ENCODE peak calls at places on chromosomes 13 and 19, in five cellular contexts. Y is fibroblast of lung, H is OCI-LY7, K is GM23338, B is IMR-90. U is an unnamed sample. For H3K4me1, the result is how much of the 10 kb centered on the place peaks cover.

GRCh38 chr13:50104493-50104892 is 89.2 kb downstream of the KCNRG start:
- DNase-seq in H (no peak), K (peak), B (peak), Y (peak), U (no peak)

GRCh38 chr19:35430382-35431146 is 17.5 kb upstream of the FFAR2 start:
- DNase-seq in B (no peak), H (no peak), Y (no peak), K (no peak), U (no peak)

GRCh38 chr13:43285891-43286602 is 262.7 kb downstream of the DNAJC15 start:
- DNase-seq in Y (peak), B (peak), K (no peak), H (no peak), U (no peak)

GRCh38 chr13:27283906-27284523 is 13.4 kb downstream of the RASL11A start:
- DNase-seq in K (no peak), B (no peak), Y (no peak), H (peak), U (no peak)

GRCh38 chr13:114142640-114143490 is 10.4 kb upstream of the RASA3 start:
- DNase-seq in H (peak), B (peak), K (no peak), Y (no peak), U (no peak)

GRCh38 chr13:48412100-48412556 is 785 bp downstream of the LPAR6 start:
- DNase-seq in Y (peak), K (peak), B (peak), H (no peak), U (no peak)

GRCh38 chr13:113980489-113981064 is 6.7 kb upstream of the C13orf46 start:
- DNase-seq in K (no peak), B (no peak), Y (no peak), H (no peak), U (no peak)

GRCh38 chr19:58332697-58333096 is 5.9 kb downstream of the ZSCAN22 start:
- DNase-seq in H (no peak), Y (no peak), B (no peak), K (no peak), U (no peak)

GRCh38 chr19:6424190-6424938 is at the start of gene KHSRP:
- DNase-seq in B (no peak), H (peak), Y (no peak), K (peak), U (no peak)

GRCh38 chr19:1026189-1027019 is at the start of gene CNN2:
- DNase-seq in Y (peak), K (peak), B (peak), H (peak), U (peak)

DNA sequence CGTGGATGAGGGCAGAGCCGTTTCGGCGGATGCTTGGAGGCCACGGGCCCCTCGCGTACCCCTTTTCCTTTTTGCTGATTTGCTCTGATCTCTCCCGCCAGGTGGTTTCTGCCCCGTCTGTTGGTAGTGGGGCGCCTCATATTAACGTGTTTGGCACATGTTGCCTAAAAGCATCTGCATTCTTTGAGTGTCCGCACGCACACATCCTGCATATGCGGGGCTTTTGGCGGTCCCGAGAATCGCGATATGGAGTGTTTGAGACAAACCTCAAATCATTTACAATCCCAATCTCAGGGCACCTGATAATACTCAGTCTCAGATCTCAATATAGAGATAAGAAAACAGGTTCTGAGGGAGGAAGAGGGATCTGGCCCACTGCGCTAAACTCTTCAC is 809 bp downstream of the U2AF2 start:
- DNase-seq in K (no peak), Y (no peak), B (no peak), H (no peak), U (no peak)
- H2AFZ ChIP-seq in K (no peak), Y (no peak), B (peak), H (no peak), U (peak)

DNA sequence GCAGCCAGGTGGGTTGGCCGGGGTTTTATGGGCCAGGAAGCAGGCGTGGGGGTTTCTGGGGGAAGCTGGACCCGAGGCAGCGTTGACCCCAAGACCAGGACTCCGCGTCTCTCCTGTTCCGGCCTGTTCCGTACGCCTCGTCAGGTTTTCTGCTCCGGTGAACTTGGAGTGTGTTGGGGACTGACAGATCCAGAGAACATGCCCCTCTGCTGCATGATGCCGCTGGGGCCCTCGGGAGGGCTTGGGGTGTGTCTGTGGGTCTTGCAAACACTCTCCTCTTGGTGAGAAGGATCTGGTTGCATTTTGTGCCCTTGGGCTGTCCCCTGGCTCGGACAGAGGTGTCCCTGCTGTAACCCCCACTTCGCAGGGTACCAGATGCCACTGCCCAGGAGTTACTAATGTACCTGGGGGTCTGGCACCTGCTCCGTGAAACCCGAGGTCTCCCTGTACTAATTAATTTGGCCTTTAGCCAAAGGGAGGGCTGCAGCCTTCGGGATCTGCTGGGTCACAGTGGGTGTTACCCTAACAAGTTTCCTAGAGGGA is 15.6 kb downstream of the KDM4B start:
- DNase-seq in K (no peak), B (no peak), Y (no peak), H (no peak), U (no peak)
- H3K4me1 ChIP-seq in K (under half), B (under half), Y (under half), H (under half), U (under half)

GRCh38 chr13:77362166-77362565 is 35.3 kb upstream of the MYCBP2 start:
- DNase-seq in B (no peak), H (no peak), K (no peak), Y (no peak), U (no peak)
- H2AFZ ChIP-seq in B (no peak), H (no peak), K (no peak), Y (no peak), U (no peak)

DNA sequence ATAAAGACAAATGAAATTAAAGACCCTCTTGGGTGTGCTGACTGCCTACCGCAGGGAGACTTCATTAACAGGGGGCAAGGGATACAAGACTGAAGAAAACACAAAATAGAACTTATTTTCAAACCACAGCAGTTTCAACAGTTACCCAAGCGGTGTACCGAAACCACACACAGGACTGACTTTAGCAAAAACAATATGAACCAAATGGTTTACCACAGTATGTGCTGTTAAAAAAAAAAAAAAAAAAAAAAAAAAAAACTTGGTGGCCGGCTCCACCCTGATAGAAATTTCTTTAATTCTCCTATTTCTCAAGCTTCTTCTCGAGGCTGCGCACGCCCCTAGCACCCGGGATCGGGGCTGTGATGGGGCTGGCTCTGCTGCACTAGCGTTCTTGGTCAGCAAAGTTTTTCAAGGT is 42.6 kb downstream of the KLF2 start:
- DNase-seq in K (no peak), B (no peak), Y (no peak), H (peak), U (no peak)
- H3K4me1 ChIP-seq in K (under half), B (under half), Y (under half), H (half or more), U (under half)

DNA sequence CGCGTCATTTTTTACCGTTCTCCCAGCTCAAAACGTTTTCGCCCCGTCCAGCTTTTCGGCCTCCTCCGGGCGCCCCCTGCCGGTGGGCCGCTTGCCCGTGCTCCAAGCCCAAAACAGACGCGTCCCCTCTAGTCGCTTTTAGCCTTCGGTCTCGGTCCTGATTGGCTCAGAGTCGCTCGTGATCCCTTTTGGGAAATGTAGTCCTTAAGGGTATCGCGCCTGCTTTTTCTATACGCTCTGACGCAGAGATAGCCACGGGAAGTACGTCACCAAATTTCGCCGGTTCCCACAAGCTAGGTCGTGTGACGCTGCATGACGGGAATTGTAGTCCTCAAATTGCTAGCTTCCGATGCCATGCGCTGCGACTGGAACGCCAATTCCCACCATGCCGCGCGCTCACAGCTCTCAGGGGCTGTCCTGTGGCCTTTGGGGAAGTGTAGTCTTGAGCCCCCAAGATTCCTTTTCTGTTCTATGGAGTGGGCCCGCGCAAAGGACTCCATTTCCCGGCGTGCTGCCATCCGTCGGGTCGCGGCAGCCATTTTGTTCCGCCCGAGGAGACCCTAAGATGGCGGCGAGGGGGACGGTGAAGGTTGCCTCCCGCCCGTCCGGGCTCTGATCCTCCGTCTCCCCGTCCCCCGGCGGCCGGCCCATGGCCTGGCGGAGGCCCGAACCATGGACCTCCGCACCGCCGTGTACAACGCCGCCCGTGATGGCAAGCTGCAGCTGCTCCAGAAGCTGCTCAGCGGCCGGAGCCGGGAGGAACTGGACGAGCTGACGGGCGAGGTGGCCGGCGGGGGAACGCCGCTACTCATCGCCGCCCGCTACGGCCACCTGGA is at the start of gene FEM1A:
- DNase-seq in H (peak), B (peak), K (peak), Y (peak), U (peak)
- H2AFZ ChIP-seq in H (peak), B (peak), K (no peak), Y (peak), U (peak)

GRCh38 chr13:94061316-94061715 is 418.2 kb downstream of the DCT start:
- DNase-seq in B (peak), H (no peak), Y (peak), K (no peak), U (no peak)
- H3K4me1 ChIP-seq in B (under half), H (under half), Y (under half), K (under half), U (under half)

GRCh38 chr19:3065675-3066357 is 3.5 kb upstream of the TLE5 start:
- DNase-seq in H (peak), B (no peak), Y (no peak), K (no peak), U (no peak)
- H2AFZ ChIP-seq in H (peak), B (no peak), Y (no peak), K (peak), U (no peak)

GRCh38 chr19:2170219-2170618 is 6.5 kb downstream of the DOT1L start:
- DNase-seq in K (no peak), Y (no peak), H (no peak), B (no peak), U (no peak)

GRCh38 chr19:2168619-2169424 is 5.1 kb downstream of the DOT1L start:
- DNase-seq in B (peak), H (no peak), K (no peak), Y (peak), U (peak)

GRCh38 chr19:2173388-2173787 is 9.7 kb downstream of the DOT1L start:
- DNase-seq in K (no peak), H (no peak), Y (no peak), B (no peak), U (no peak)

GRCh38 chr19:2171349-2172145 is 7.8 kb downstream of the DOT1L start:
- DNase-seq in H (peak), Y (peak), K (peak), B (peak), U (no peak)

DNA sequence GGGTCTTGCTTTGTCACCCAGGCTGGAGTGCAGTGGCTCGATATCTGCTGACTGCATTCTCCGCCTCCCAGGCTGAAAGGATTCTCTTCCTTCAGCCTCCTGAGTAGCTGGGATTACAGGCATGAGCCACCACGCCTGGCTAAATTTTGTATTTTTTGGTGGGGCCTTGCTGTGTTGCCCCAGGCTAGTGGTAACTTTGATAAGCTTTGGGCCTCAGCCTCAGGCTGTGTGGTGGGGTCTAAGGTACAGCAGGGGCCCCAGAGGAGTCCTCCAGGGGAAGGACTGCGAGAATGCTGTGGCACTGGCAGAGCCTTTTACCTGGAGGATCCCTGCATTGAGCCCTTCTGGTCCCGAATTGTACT is 7.2 kb downstream of the DOT1L start:
- DNase-seq in B (no peak), Y (no peak), H (no peak), K (no peak), U (no peak)
- H3K4me1 ChIP-seq in B (under half), Y (under half), H (half or more), K (under half), U (under half)

GRCh38 chr13:41193469-41193868 is 900 bp downstream of the KBTBD7 start:
- DNase-seq in K (no peak), Y (no peak), H (no peak), B (no peak), U (no peak)

GRCh38 chr13:41193919-41194824 is at the start of gene KBTBD7:
- DNase-seq in B (peak), H (peak), K (peak), Y (peak), U (peak)

GRCh38 chr13:41196620-41197019 is 2.3 kb upstream of the KBTBD7 start:
- DNase-seq in H (peak), B (no peak), K (peak), Y (no peak), U (no peak)

GRCh38 chr13:41199061-41199460 is 4.7 kb upstream of the KBTBD7 start:
- DNase-seq in H (no peak), Y (no peak), B (no peak), K (no peak), U (no peak)

DNA sequence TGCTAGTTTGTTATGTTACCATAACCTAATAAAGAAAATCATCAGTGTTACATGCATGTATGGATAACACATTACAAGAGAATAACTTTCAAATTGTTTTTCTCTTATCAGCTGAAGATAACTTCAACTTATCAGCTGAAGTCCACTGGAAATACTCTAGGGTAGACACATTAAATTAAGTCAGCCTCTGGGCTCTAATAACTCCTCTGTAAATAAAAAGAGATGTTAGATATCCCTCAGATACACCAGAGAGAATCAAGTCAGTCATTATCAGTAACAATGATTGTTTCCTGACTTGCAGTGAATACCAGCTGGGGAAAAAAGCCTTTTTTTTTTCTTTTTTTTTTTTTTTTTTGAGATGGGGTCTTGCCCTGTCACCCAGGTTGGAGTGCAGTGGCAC is 1.6 kb upstream of the KBTBD7 start:
- DNase-seq in B (no peak), H (no peak), K (no peak), Y (no peak), U (no peak)
- H2AFZ ChIP-seq in B (no peak), H (no peak), K (no peak), Y (no peak), U (no peak)

DNA sequence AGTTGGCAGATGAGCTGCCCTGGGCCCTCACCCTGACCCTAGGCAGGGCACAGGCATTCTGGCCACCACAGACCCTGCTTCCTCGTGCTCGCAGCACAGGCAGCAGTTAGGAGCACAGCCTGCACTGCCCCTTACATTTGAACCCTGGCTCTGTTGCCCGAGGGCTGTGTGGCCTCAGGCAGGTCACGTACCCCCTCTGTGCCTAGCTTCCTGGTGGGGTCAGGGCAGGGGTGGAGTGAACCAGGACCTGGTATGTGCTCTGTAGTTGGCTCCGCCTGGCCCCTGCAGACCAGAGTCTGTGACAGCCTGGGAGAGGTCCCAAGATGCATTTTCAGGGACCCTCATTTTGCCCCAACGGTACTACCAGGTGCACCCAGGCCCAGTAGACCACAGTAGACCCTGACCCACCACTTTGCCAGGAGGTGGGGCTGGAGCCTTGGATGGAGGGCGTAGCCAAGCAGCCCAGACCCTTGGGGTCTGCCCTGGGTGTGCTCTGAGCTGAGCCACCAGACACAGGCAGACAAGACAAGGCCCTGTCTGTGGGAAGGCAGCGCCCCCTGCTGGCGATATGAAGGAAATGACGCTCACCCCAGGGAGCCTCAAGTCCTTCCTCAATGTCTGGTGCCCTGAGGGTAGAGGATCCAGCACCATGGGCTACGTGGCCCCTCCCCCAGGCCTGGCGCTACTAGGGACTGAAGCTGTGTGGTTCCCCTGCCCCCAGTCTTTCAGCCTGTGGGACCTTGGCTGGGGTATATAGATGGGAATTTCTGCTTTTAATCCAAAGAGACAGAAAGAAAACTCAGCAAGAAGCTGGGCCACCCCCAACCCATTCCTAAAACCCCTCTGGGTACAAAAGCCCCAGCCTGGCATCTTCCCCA is 9.0 kb downstream of the LYL1 start:
- DNase-seq in K (peak), B (peak), Y (peak), H (peak), U (peak)
- H3K4me1 ChIP-seq in K (under half), B (under half), Y (under half), H (under half), U (under half)